ENCODE peak calls at places on chromosome 22, in ten cellular contexts. U, J, E, N, D, M, H, X, S and A are unnamed samples.

GRCh38 chr22:49010086-49010863 is 817.4 kb downstream of the BRD1 start:
- DNase-seq in J (no peak), H (no peak), U (no peak), E (no peak), N (no peak), M (no peak), X (no peak), D (no peak), S (no peak), A (no peak)

GRCh38 chr22:46846154-46846831 is 83.8 kb downstream of the TBC1D22A start:
- DNase-seq in D (peak), X (no peak), S (peak), U (no peak), N (no peak), M (peak), E (no peak), H (no peak), J (peak), A (no peak)

GRCh38 chr22:28792491-28793383 is 7.6 kb downstream of the XBP1 start:
- DNase-seq in X (no peak), D (no peak), N (no peak), E (no peak), M (no peak), J (no peak), U (no peak), H (no peak), S (no peak), A (no peak)

GRCh38 chr22:23997092-23997491 is 8.2 kb downstream of the GSTT4 start:
- DNase-seq in J (no peak), N (no peak), X (no peak), S (no peak), D (no peak), U (no peak), H (no peak), M (no peak), E (no peak), A (no peak)

GRCh38 chr22:39247379-39247778 is 2.6 kb upstream of the PDGFB start:
- DNase-seq in N (no peak), X (no peak), J (no peak), H (no peak), E (no peak), U (no peak), M (no peak), D (no peak), S (no peak), A (no peak)

GRCh38 chr22:19075404-19075803 is 46.8 kb downstream of the DGCR2 start:
- DNase-seq in X (no peak), D (no peak), M (no peak), U (no peak), N (no peak), S (no peak), J (no peak), H (no peak), E (no peak), A (no peak)

GRCh38 chr22:19520007-19520406 is 4.2 kb downstream of the CLDN5 start:
- DNase-seq in S (no peak), J (no peak), N (no peak), D (no peak), M (no peak), X (no peak), U (no peak), H (no peak), E (no peak), A (peak)

GRCh38 chr22:38270091-38270972 is 2.5 kb downstream of the TMEM184B start:
- DNase-seq in D (no peak), J (no peak), U (no peak), M (peak), H (no peak), N (peak), S (no peak), E (no peak), X (no peak), A (no peak)

GRCh38 chr22:37777122-37777687 is 30.5 kb upstream of the GCAT start:
- DNase-seq in H (peak), E (peak), S (no peak), M (peak), N (peak), J (peak), U (peak), X (no peak), D (no peak), A (peak)

GRCh38 chr22:35684270-35684700 is 33.4 kb upstream of the APOL5 start:
- DNase-seq in J (peak), E (no peak), U (peak), N (peak), D (no peak), X (no peak), S (no peak), H (no peak), M (peak), A (no peak)

GRCh38 chr22:37242395-37242918 is 1.6 kb downstream of the RAC2 start:
- DNase-seq in X (no peak), U (no peak), E (no peak), D (peak), S (peak), H (peak), J (no peak), M (no peak), N (peak), A (peak)

GRCh38 chr22:19876941-19877625 is 22.4 kb upstream of the GNB1L start:
- DNase-seq in E (no peak), J (no peak), H (peak), X (no peak), N (no peak), M (no peak), U (no peak), D (no peak), S (no peak), A (peak)

GRCh38 chr22:42446151-42446550 is 13.9 kb upstream of the NFAM1 start:
- DNase-seq in U (no peak), S (no peak), N (no peak), X (no peak), M (no peak), H (no peak), E (no peak), D (no peak), J (no peak), A (no peak)

GRCh38 chr22:21020802-21021429 is 6.0 kb downstream of the P2RX6 start:
- DNase-seq in M (no peak), N (no peak), S (peak), X (no peak), J (no peak), E (no peak), D (no peak), H (no peak), U (no peak), A (no peak)

GRCh38 chr22:19422440-19423301 is 8.9 kb downstream of the HIRA start:
- DNase-seq in N (no peak), D (no peak), H (no peak), S (no peak), J (no peak), U (no peak), X (no peak), E (no peak), M (no peak), A (no peak)

GRCh38 chr22:39456262-39457046 is at the start of gene MGAT3:
- DNase-seq in U (no peak), M (peak), X (no peak), S (no peak), D (no peak), E (no peak), N (no peak), H (no peak), J (no peak), A (no peak)

GRCh38 chr22:23220485-23221350 is 40.4 kb downstream of the BCR start:
- DNase-seq in J (peak), N (no peak), E (no peak), S (peak), M (no peak), H (no peak), X (no peak), D (no peak), U (peak), A (no peak)

GRCh38 chr22:32760815-32761214 is 40.7 kb upstream of the TIMP3 start:
- DNase-seq in M (no peak), X (no peak), N (no peak), E (no peak), J (no peak), D (no peak), U (no peak), H (no peak), S (no peak), A (no peak)

GRCh38 chr22:37082251-37082650 is 27.3 kb downstream of the TMPRSS6 start:
- DNase-seq in D (no peak), J (no peak), N (no peak), X (no peak), E (no peak), H (no peak), S (peak), U (no peak), M (no peak), A (no peak)

GRCh38 chr22:21690401-21690801 is 24.6 kb downstream of the PPIL2 start:
- DNase-seq in U (no peak), D (no peak), X (no peak), M (no peak), H (no peak), E (no peak), S (peak), J (no peak), N (no peak), A (no peak)

GRCh38 chr22:50143096-50143495 is 27.4 kb upstream of the PANX2 start:
- DNase-seq in U (no peak), H (no peak), J (no peak), E (no peak), X (no peak), D (no peak), M (no peak), S (no peak), N (no peak), A (no peak)

GRCh38 chr22:27927608-27928007 is 8.6 kb upstream of the PITPNB start:
- DNase-seq in E (no peak), U (no peak), M (no peak), H (no peak), J (no peak), D (no peak), X (no peak), N (no peak), S (no peak), A (no peak)

GRCh38 chr22:50705851-50706351 is 32.1 kb upstream of the ACR start:
- DNase-seq in U (no peak), S (no peak), X (no peak), D (no peak), M (no peak), H (no peak), J (no peak), N (no peak), E (no peak), A (peak)

GRCh38 chr22:45181766-45182165 is 18.0 kb downstream of the NUP50 start:
- DNase-seq in U (no peak), M (no peak), X (no peak), D (no peak), N (no peak), S (no peak), E (no peak), J (no peak), H (no peak), A (no peak)

GRCh38 chr22:30261134-30261533 is 5.5 kb downstream of the OSM start:
- DNase-seq in H (no peak), D (no peak), X (no peak), E (no peak), S (no peak), N (no peak), J (no peak), U (no peak), M (no peak), A (no peak)

GRCh38 chr22:20931126-20931654 is 14.0 kb downstream of the CRKL start:
- DNase-seq in H (no peak), S (no peak), X (no peak), J (no peak), D (no peak), M (no peak), E (no peak), U (no peak), N (no peak), A (no peak)

GRCh38 chr22:43479311-43479710 is 67.5 kb downstream of the MPPED1 start:
- DNase-seq in N (no peak), E (no peak), D (no peak), S (peak), U (no peak), H (no peak), M (no peak), J (no peak), X (no peak), A (no peak)

GRCh38 chr22:30089655-30089974 is 9.4 kb downstream of the HORMAD2 start:
- DNase-seq in S (no peak), M (no peak), E (no peak), H (no peak), N (no peak), X (no peak), U (no peak), J (no peak), D (no peak), A (no peak)

GRCh38 chr22:43222281-43222680 is 35.3 kb upstream of the TTLL12 start:
- DNase-seq in M (no peak), J (no peak), H (no peak), X (no peak), U (no peak), E (no peak), D (no peak), S (no peak), N (no peak), A (no peak)

GRCh38 chr22:35301370-35301874 is 1.7 kb downstream of the TOM1 start:
- DNase-seq in E (no peak), J (peak), M (peak), N (peak), D (no peak), X (no peak), U (peak), H (peak), S (peak), A (no peak)

GRCh38 chr22:25346859-25347751 is 127.7 kb downstream of the CRYBB2 start:
- DNase-seq in E (no peak), M (no peak), H (no peak), X (no peak), U (no peak), D (no peak), N (no peak), J (peak), S (no peak), A (peak)

GRCh38 chr22:47260551-47260950 is 498.1 kb downstream of the TBC1D22A start:
- DNase-seq in X (no peak), H (no peak), J (no peak), E (no peak), M (no peak), D (no peak), N (no peak), S (no peak), U (no peak), A (no peak)

GRCh38 chr22:29479417-29480261 is at the start of gene NEFH:
- DNase-seq in M (peak), N (no peak), E (peak), J (no peak), S (no peak), X (no peak), U (no peak), H (no peak), D (no peak), A (no peak)